ENCODE peak calls at places on chromosomes 3 and 15, in ten cellular contexts. P is stimulated activated CD4-positive, alpha-beta T cell treated with anti-CD3 and anti-CD28 coated beads, Interleukin-1b, Interleukin-23, amount 100 ng/mL, for 24 hours; M is NCI-H1105; B is stimulated activated CD8-positive, alpha-beta memory T cell treated with anti-CD3 and anti-CD28 coated beads, Interleukin-4, amount 100 ng/mL, for 4 hours; C is GM23248; A is caudate nucleus; D is NCI-H2029 treated with DMSO at 0.1 percent for 48 hours; X is NCI-H460; Z is SW480; F is epithelial cell of proximal tubule. W is an unnamed sample.

GRCh38 chr3:175940243-175940642 is 1081.1 kb downstream of the NAALADL2 start:
- DNase-seq in P (no peak), M (no peak), B (no peak), C (peak), A (no peak), D (no peak), X (no peak), Z (no peak), F (peak), W (no peak)

GRCh38 chr3:137039570-137039969 is 81.8 kb downstream of the IL20RB start:
- DNase-seq in P (no peak), M (no peak), B (no peak), C (peak), A (no peak), D (no peak), X (no peak), Z (no peak), F (no peak), W (no peak)

GRCh38 chr15:91032919-91033803 is 10.8 kb upstream of the VPS33B start:
- DNase-seq in P (peak), M (peak), B (no peak), C (peak), A (no peak), D (peak), X (peak), Z (peak), F (no peak), W (peak)

GRCh38 chr3:135009014-135009413 is 214.0 kb downstream of the EPHB1 start:
- DNase-seq in P (no peak), M (no peak), B (no peak), C (peak), A (no peak), D (no peak), X (no peak), Z (no peak), F (no peak), W (no peak)

GRCh38 chr3:149473314-149473990 is 1.0 kb upstream of the TM4SF4 start:
- DNase-seq in P (no peak), M (no peak), B (no peak), C (peak), A (no peak), D (no peak), X (peak), Z (peak), F (peak), W (no peak)

GRCh38 chr3:141094851-141095545 is 43.9 kb downstream of the SPSB4 start:
- DNase-seq in P (no peak), M (peak), B (no peak), C (peak), A (no peak), D (no peak), X (no peak), Z (no peak), F (no peak), W (no peak)

GRCh38 chr3:184850201-184850600 is 38.2 kb downstream of the VPS8 start:
- DNase-seq in P (no peak), M (no peak), B (no peak), C (no peak), A (no peak), D (no peak), X (no peak), Z (no peak), F (no peak), W (no peak)

GRCh38 chr15:80825361-80826030 is 46.3 kb downstream of the CEMIP start:
- DNase-seq in P (no peak), M (no peak), B (no peak), C (peak), A (no peak), D (no peak), X (no peak), Z (no peak), F (no peak), W (no peak)

GRCh38 chr15:71357357-71357756 is 242.1 kb downstream of the THSD4 start:
- DNase-seq in P (no peak), M (no peak), B (no peak), C (no peak), A (no peak), D (no peak), X (no peak), Z (no peak), F (no peak), W (no peak)

GRCh38 chr15:92803852-92804609 is 96.1 kb upstream of the CHD2 start:
- DNase-seq in P (peak), M (no peak), B (peak), C (peak), A (no peak), D (peak), X (peak), Z (peak), F (peak), W (no peak)

GRCh38 chr15:20341901-20342605 is 199.5 kb downstream of the GOLGA6L6 start:
- DNase-seq in P (no peak), M (no peak), B (no peak), C (no peak), A (no peak), D (no peak), X (no peak), Z (no peak), F (no peak), W (no peak)

GRCh38 chr15:95208988-95209387 is 977.6 kb downstream of the MCTP2 start:
- DNase-seq in P (no peak), M (no peak), B (no peak), C (peak), A (no peak), D (no peak), X (no peak), Z (no peak), F (no peak), W (no peak)

GRCh38 chr3:68206524-68207117 is 552.2 kb upstream of the SUCLG2 start:
- DNase-seq in P (no peak), M (no peak), B (no peak), C (no peak), A (no peak), D (no peak), X (no peak), Z (peak), F (no peak), W (no peak)

GRCh38 chr15:87213646-87214045 is 1042.9 kb downstream of the NTRK3 start:
- DNase-seq in P (no peak), M (no peak), B (no peak), C (no peak), A (no peak), D (no peak), X (no peak), Z (no peak), F (no peak), W (no peak)

GRCh38 chr3:56254835-56255234 is 213.4 kb downstream of the ERC2 start:
- DNase-seq in P (no peak), M (no peak), B (no peak), C (peak), A (no peak), D (no peak), X (no peak), Z (no peak), F (no peak), W (no peak)

GRCh38 chr3:10716964-10717363 is 99.1 kb upstream of the SLC6A11 start:
- DNase-seq in P (no peak), M (no peak), B (no peak), C (no peak), A (no peak), D (no peak), X (no peak), Z (no peak), F (no peak), W (no peak)

GRCh38 chr3:23002846-23003800 is 200.0 kb upstream of the UBE2E2 start:
- DNase-seq in P (no peak), M (peak), B (no peak), C (peak), A (no peak), D (peak), X (no peak), Z (no peak), F (no peak), W (no peak)

GRCh38 chr15:73996267-73996666 is 1.8 kb downstream of the PML start:
- DNase-seq in P (no peak), M (no peak), B (no peak), C (peak), A (no peak), D (no peak), X (no peak), Z (no peak), F (no peak), W (no peak)

GRCh38 chr3:152858170-152858800 is 23.4 kb downstream of the P2RY1 start:
- DNase-seq in P (no peak), M (no peak), B (no peak), C (no peak), A (no peak), D (no peak), X (no peak), Z (no peak), F (no peak), W (no peak)

GRCh38 chr3:168974628-168975403 is 688.7 kb downstream of the MECOM start:
- DNase-seq in P (no peak), M (peak), B (no peak), C (no peak), A (no peak), D (no peak), X (no peak), Z (no peak), F (no peak), W (no peak)

GRCh38 chr3:38588276-38588971 is 61.1 kb downstream of the SCN5A start:
- DNase-seq in P (no peak), M (no peak), B (no peak), C (no peak), A (no peak), D (no peak), X (no peak), Z (no peak), F (no peak), W (no peak)

GRCh38 chr15:51104512-51104911 is 9.8 kb upstream of the TNFAIP8L3 start:
- DNase-seq in P (no peak), M (no peak), B (no peak), C (peak), A (no peak), D (no peak), X (no peak), Z (no peak), F (no peak), W (no peak)

GRCh38 chr3:33645060-33645841 is 72.8 kb downstream of the CLASP2 start:
- DNase-seq in P (no peak), M (peak), B (no peak), C (peak), A (no peak), D (peak), X (peak), Z (peak), F (no peak), W (no peak)

W was measured in H1.